ENCODE peak calls at places on chromosome X, in seven cellular contexts. B is naive B cell; Z is GM03348; J is activated CD4-positive, alpha-beta T cell treated with anti-CD3 and anti-CD28 coated beads, Interleukin-2, amount 10 ng/mL, durations not matched to agents 7 days and 5 days; C is H9; Y is stimulated activated CD4-positive, alpha-beta T cell treated with anti-CD3 and anti-CD28 coated beads, Interleukin-2, amount 100 ng/mL, for 48 hours; A is endothelial cell. S is an unnamed sample.

GRCh38 chrX:38045697-38046096 is 39.3 kb downstream of the SYTL5 start:
- DNase-seq in B (no peak), C (no peak), J (no peak), Y (no peak), Z (no peak), A (no peak), S (no peak)

GRCh38 chrX:65578346-65578745 is 43.8 kb upstream of the LAS1L start:
- DNase-seq in A (no peak), J (no peak), B (no peak), Z (no peak), C (no peak), Y (no peak), S (no peak)

GRCh38 chrX:95290455-95290854 is 1394.2 kb upstream of the DIAPH2 start:
- DNase-seq in Y (no peak), Z (no peak), B (no peak), A (no peak), C (no peak), J (no peak), S (no peak)

GRCh38 chrX:115602729-115603389 is 41.9 kb downstream of the PLS3 start:
- DNase-seq in B (no peak), Y (no peak), Z (no peak), J (no peak), A (no peak), C (no peak), S (no peak)

GRCh38 chrX:153727108-153727931 is 2.7 kb downstream of the ABCD1 start:
- DNase-seq in Y (no peak), Z (peak), J (no peak), C (no peak), B (no peak), A (no peak), S (peak)

GRCh38 chrX:75155830-75156525 is at the start of gene ABCB7:
- DNase-seq in B (peak), A (peak), Y (peak), J (peak), C (peak), Z (peak), S (peak)

GRCh38 chrX:129522184-129523059 is 868 bp downstream of the SMARCA1 start:
- DNase-seq in C (peak), J (no peak), A (peak), B (no peak), Y (no peak), Z (peak), S (peak)

GRCh38 chrX:73508861-73509260 is 54.1 kb upstream of the CHIC1 start:
- DNase-seq in Y (no peak), A (no peak), Z (no peak), C (no peak), J (no peak), B (no peak), S (no peak)

GRCh38 chrX:134764202-134764785 is 106.0 kb upstream of the PLAC1 start:
- DNase-seq in J (no peak), B (no peak), Y (no peak), A (no peak), C (no peak), Z (peak), S (peak)

GRCh38 chrX:38233891-38234807 is 13.5 kb upstream of the SRPX start:
- DNase-seq in A (no peak), Y (no peak), B (no peak), Z (peak), C (no peak), J (no peak), S (peak)

GRCh38 chrX:15874672-15875071 is 20.1 kb upstream of the AP1S2 start:
- DNase-seq in Z (no peak), B (no peak), A (no peak), J (no peak), Y (no peak), C (no peak), S (no peak)

GRCh38 chrX:57156397-57157049 is 19.3 kb upstream of the SPIN2A start:
- DNase-seq in A (peak), Z (peak), B (no peak), Y (no peak), J (peak), C (peak), S (peak)

GRCh38 chrX:15576019-15576418 is 24.7 kb downstream of the ACE2 start:
- DNase-seq in Z (no peak), C (no peak), J (no peak), Y (no peak), A (no peak), B (no peak), S (no peak)

GRCh38 chrX:39624166-39624565 is 473.6 kb downstream of the BCOR start:
- DNase-seq in A (no peak), B (no peak), J (no peak), Y (no peak), C (no peak), Z (no peak), S (no peak)

GRCh38 chrX:144648788-144649187 is 598.5 kb upstream of the SPANXN1 start:
- DNase-seq in Z (no peak), A (no peak), J (no peak), C (no peak), Y (no peak), B (no peak), S (no peak)

GRCh38 chrX:24877854-24878650 is 137.7 kb downstream of the ARX start:
- DNase-seq in Z (no peak), B (no peak), C (no peak), J (no peak), A (no peak), Y (no peak), S (no peak)

GRCh38 chrX:17814557-17814956 is 46.5 kb downstream of the RAI2 start:
- DNase-seq in A (no peak), Z (peak), J (no peak), C (no peak), Y (no peak), B (no peak), S (peak)

GRCh38 chrX:12975670-12975965 is 708 bp downstream of the TMSB4X start:
- DNase-seq in Y (no peak), Z (no peak), J (no peak), B (no peak), A (peak), C (no peak), S (no peak)

GRCh38 chrX:56751071-56751470 is 22.0 kb downstream of the NBDY start:
- DNase-seq in Z (no peak), J (no peak), A (no peak), C (no peak), B (no peak), Y (no peak), S (no peak)

GRCh38 chrX:14801136-14801535 is 71.7 kb downstream of the FANCB start:
- DNase-seq in A (no peak), Z (peak), B (no peak), Y (no peak), J (no peak), C (no peak), S (peak)

GRCh38 chrX:15299945-15300851 is 15.2 kb downstream of the ASB11 start:
- DNase-seq in A (no peak), Z (peak), J (peak), B (no peak), Y (no peak), C (no peak), S (peak)

GRCh38 chrX:71100581-71101505 is 5.2 kb downstream of the FOXO4 start:
- DNase-seq in Y (no peak), Z (no peak), J (no peak), A (no peak), C (peak), B (no peak), S (no peak)

GRCh38 chrX:51407520-51408409 is 75.1 kb downstream of the NUDT10 start:
- DNase-seq in A (no peak), J (no peak), Z (no peak), B (no peak), C (no peak), Y (no peak), S (no peak)

GRCh38 chrX:17500145-17500579 is 125.2 kb downstream of the NHS start:
- DNase-seq in B (no peak), A (no peak), C (no peak), Z (peak), Y (no peak), J (no peak), S (peak)

GRCh38 chrX:30219372-30219771 is 4.0 kb downstream of the MAGEB2 start:
- DNase-seq in A (no peak), B (no peak), C (peak), Y (no peak), J (no peak), Z (no peak), S (no peak)

GRCh38 chrX:152898442-152898841 is 575 bp downstream of the ZNF185 start:
- DNase-seq in A (no peak), J (no peak), B (no peak), C (no peak), Y (no peak), Z (no peak), S (no peak)

GRCh38 chrX:17242470-17242869 is 132.5 kb upstream of the NHS start:
- DNase-seq in B (peak), A (peak), Z (peak), J (peak), C (no peak), Y (peak), S (peak)

S was measured in AG08395.